ENCODE peak calls at places on chromosomes 13 and 19, in six cellular contexts. One of them, this sample, is unnamed.

GRCh38 chr19:43467730-43468129 is 2.3 kb upstream of the LYPD3 start:
- DNase-seq in astrocyte: peak; percentile 41
- DNase-seq in COR-L47: no peak
- DNase-seq in iris pigment epithelial cell: peak; percentile 84
- DNase-seq in T-helper 1 cell: no peak
- DNase-seq in pancreas: no peak
- DNase-seq in this sample: no peak

GRCh38 chr19:48967346-48968178 is 2.5 kb downstream of the FTL start:
- DNase-seq in iris pigment epithelial cell: peak; percentile 65
- DNase-seq in T-helper 1 cell: no peak
- DNase-seq in pancreas: no peak
- DNase-seq in COR-L47: no peak
- DNase-seq in astrocyte: peak; percentile 42
- DNase-seq in this sample: no peak

GRCh38 chr13:48973845-48974431 is 1.8 kb upstream of the FNDC3A start:
- DNase-seq in pancreas: no peak
- DNase-seq in COR-L47: no peak
- DNase-seq in T-helper 1 cell: no peak
- DNase-seq in astrocyte: no peak
- DNase-seq in iris pigment epithelial cell: no peak
- DNase-seq in this sample: no peak

GRCh38 chr19:16051254-16052025 is 24.9 kb upstream of the TPM4 start:
- DNase-seq in pancreas: no peak
- DNase-seq in COR-L47: no peak
- DNase-seq in T-helper 1 cell: peak; percentile 40
- DNase-seq in astrocyte: no peak
- DNase-seq in iris pigment epithelial cell: peak; percentile 48
- DNase-seq in this sample: no peak

GRCh38 chr19:13099073-13099999 is 3.3 kb downstream of the LYL1 start:
- DNase-seq in COR-L47: peak; percentile 47
- DNase-seq in T-helper 1 cell: peak; percentile 73
- DNase-seq in iris pigment epithelial cell: peak; percentile 74
- DNase-seq in pancreas: no peak
- DNase-seq in astrocyte: no peak
- DNase-seq in this sample: peak; percentile 59

GRCh38 chr13:99984463-99985242 is 3.1 kb downstream of the ZIC2 start:
- DNase-seq in pancreas: no peak
- DNase-seq in COR-L47: no peak
- DNase-seq in iris pigment epithelial cell: no peak
- DNase-seq in T-helper 1 cell: no peak
- DNase-seq in astrocyte: no peak
- DNase-seq in this sample: no peak

GRCh38 chr13:50140742-50141659 is 125.8 kb downstream of the KCNRG start:
- DNase-seq in pancreas: no peak
- DNase-seq in astrocyte: no peak
- DNase-seq in COR-L47: no peak
- DNase-seq in iris pigment epithelial cell: no peak
- DNase-seq in T-helper 1 cell: no peak
- DNase-seq in this sample: no peak

GRCh38 chr13:21744149-21744548 is 73.3 kb downstream of the FGF9 start:
- DNase-seq in COR-L47: no peak
- DNase-seq in pancreas: no peak
- DNase-seq in iris pigment epithelial cell: no peak
- DNase-seq in T-helper 1 cell: no peak
- DNase-seq in astrocyte: no peak
- DNase-seq in this sample: no peak

GRCh38 chr13:50303963-50304721 is 288.9 kb downstream of the KCNRG start:
- DNase-seq in COR-L47: no peak
- DNase-seq in iris pigment epithelial cell: no peak
- DNase-seq in pancreas: no peak
- DNase-seq in astrocyte: no peak
- DNase-seq in T-helper 1 cell: no peak
- DNase-seq in this sample: no peak

GRCh38 chr13:113035209-113035800 is 66.3 kb downstream of the MCF2L start:
- DNase-seq in T-helper 1 cell: no peak
- DNase-seq in COR-L47: no peak
- DNase-seq in pancreas: no peak
- DNase-seq in iris pigment epithelial cell: no peak
- DNase-seq in astrocyte: no peak
- DNase-seq in this sample: no peak

GRCh38 chr19:28705008-28705407 is 507.9 kb downstream of the UQCRFS1 start:
- DNase-seq in astrocyte: peak; percentile 88
- DNase-seq in T-helper 1 cell: no peak
- DNase-seq in iris pigment epithelial cell: peak; percentile 50
- DNase-seq in COR-L47: no peak
- DNase-seq in pancreas: peak; percentile 15
- DNase-seq in this sample: no peak

GRCh38 chr13:110629735-110630134 is 14.4 kb downstream of the NAXD start:
- DNase-seq in iris pigment epithelial cell: peak; percentile 44
- DNase-seq in pancreas: no peak
- DNase-seq in COR-L47: no peak
- DNase-seq in astrocyte: peak; percentile 41
- DNase-seq in T-helper 1 cell: no peak
- DNase-seq in this sample: no peak

GRCh38 chr19:49533551-49534488 is 6.0 kb downstream of the RCN3 start:
- DNase-seq in pancreas: peak; percentile 83
- DNase-seq in T-helper 1 cell: peak; percentile 81
- DNase-seq in iris pigment epithelial cell: peak; percentile 71
- DNase-seq in COR-L47: peak; percentile 21
- DNase-seq in astrocyte: no peak
- DNase-seq in this sample: no peak

GRCh38 chr19:41225238-41226052 is 6.4 kb downstream of the AXL start:
- DNase-seq in iris pigment epithelial cell: peak; percentile 98
- DNase-seq in T-helper 1 cell: no peak
- DNase-seq in pancreas: peak; percentile 34
- DNase-seq in COR-L47: no peak
- DNase-seq in astrocyte: peak; percentile 100
- DNase-seq in this sample: no peak

GRCh38 chr13:45728759-45729158 is 26.6 kb downstream of the CBY2 start:
- DNase-seq in astrocyte: no peak
- DNase-seq in iris pigment epithelial cell: no peak
- DNase-seq in COR-L47: no peak
- DNase-seq in pancreas: no peak
- DNase-seq in T-helper 1 cell: no peak
- DNase-seq in this sample: peak; percentile 4

GRCh38 chr13:112795277-112795676 is 105.4 kb downstream of the ATP11A start:
- DNase-seq in COR-L47: no peak
- DNase-seq in iris pigment epithelial cell: no peak
- DNase-seq in pancreas: no peak
- DNase-seq in astrocyte: no peak
- DNase-seq in T-helper 1 cell: no peak
- DNase-seq in this sample: no peak

GRCh38 chr13:104816716-104817115 is 1718.7 kb downstream of the EFNB2 start:
- DNase-seq in iris pigment epithelial cell: no peak
- DNase-seq in astrocyte: peak; percentile 14
- DNase-seq in pancreas: no peak
- DNase-seq in T-helper 1 cell: no peak
- DNase-seq in COR-L47: peak; percentile 28
- DNase-seq in this sample: no peak

GRCh38 chr19:31352782-31353651 is 3.8 kb upstream of the TSHZ3 start:
- DNase-seq in iris pigment epithelial cell: no peak
- DNase-seq in T-helper 1 cell: no peak
- DNase-seq in COR-L47: no peak
- DNase-seq in astrocyte: no peak
- DNase-seq in pancreas: no peak
- DNase-seq in this sample: no peak

GRCh38 chr13:49630580-49630979 is 2.3 kb downstream of the ARL11 start:
- DNase-seq in T-helper 1 cell: no peak
- DNase-seq in pancreas: no peak
- DNase-seq in astrocyte: no peak
- DNase-seq in iris pigment epithelial cell: no peak
- DNase-seq in COR-L47: no peak
- DNase-seq in this sample: no peak

GRCh38 chr13:106589716-106590115 is 21.8 kb upstream of the ARGLU1 start:
- DNase-seq in pancreas: no peak
- DNase-seq in iris pigment epithelial cell: peak; percentile 70
- DNase-seq in astrocyte: no peak
- DNase-seq in COR-L47: no peak
- DNase-seq in T-helper 1 cell: no peak
- DNase-seq in this sample: no peak

GRCh38 chr19:35513231-35513974 is at the start of gene DMKN:
- DNase-seq in T-helper 1 cell: no peak
- DNase-seq in iris pigment epithelial cell: peak; percentile 58
- DNase-seq in astrocyte: no peak
- DNase-seq in pancreas: no peak
- DNase-seq in COR-L47: no peak
- DNase-seq in this sample: no peak

GRCh38 chr19:53463263-53463662 is 4.3 kb upstream of the ZNF813 start:
- DNase-seq in iris pigment epithelial cell: peak; percentile 48
- DNase-seq in pancreas: no peak
- DNase-seq in T-helper 1 cell: no peak
- DNase-seq in astrocyte: peak; percentile 18
- DNase-seq in COR-L47: no peak
- DNase-seq in this sample: no peak

GRCh38 chr13:113059891-113060290 is 45.7 kb upstream of the F7 start:
- DNase-seq in iris pigment epithelial cell: no peak
- DNase-seq in COR-L47: no peak
- DNase-seq in T-helper 1 cell: no peak
- DNase-seq in astrocyte: no peak
- DNase-seq in pancreas: no peak
- DNase-seq in this sample: no peak

GRCh38 chr19:34881982-34882381 is 44.7 kb upstream of the ZNF30 start:
- DNase-seq in T-helper 1 cell: no peak
- DNase-seq in pancreas: no peak
- DNase-seq in COR-L47: no peak
- DNase-seq in astrocyte: no peak
- DNase-seq in iris pigment epithelial cell: peak; percentile 88
- DNase-seq in this sample: no peak

GRCh38 chr13:29524176-29524575 is 71.3 kb downstream of the SLC7A1 start:
- DNase-seq in pancreas: no peak
- DNase-seq in T-helper 1 cell: no peak
- DNase-seq in iris pigment epithelial cell: no peak
- DNase-seq in astrocyte: no peak
- DNase-seq in COR-L47: no peak
- DNase-seq in this sample: no peak

This sample was measured in NK-92 treated with Interleukin-12 subunit alpha and Interleukin-12 subunit beta, amount 100 ng/mL, for 24 hours.